ENCODE peak calls at places on chromosome 21, in four cellular contexts. A, O, T and U are unnamed samples.
A peak's percentile ranks its signal among the peaks of the same experiment; 100 is the strongest.

GRCh38 chr21:15976807-15977206 is 247.0 kb downstream of the USP25 start:
- DNase-seq in O (no peak), T (no peak), A (no peak), U (no peak)

GRCh38 chr21:44568261-44568660 is 5.3 kb upstream of the KRTAP10-4 start:
- DNase-seq in T (no peak), A (no peak), O (no peak), U (no peak)

GRCh38 chr21:27741736-27742135 is 774.8 kb upstream of the ADAMTS5 start:
- DNase-seq in A (no peak), O (no peak), T (no peak), U (no peak)

GRCh38 chr21:17238468-17238867 is 274.4 kb upstream of the CXADR start:
- DNase-seq in A (no peak), T (no peak), O (no peak), U (no peak)

GRCh38 chr21:43590220-43590619 is 69.1 kb downstream of the HSF2BP start:
- DNase-seq in A (no peak), O (no peak), T (no peak), U (no peak)

GRCh38 chr21:33479679-33480480 is at the start of gene TMEM50B:
- DNase-seq in T (peak; percentile 84), O (peak; percentile 96), A (peak; percentile 97), U (peak; percentile 96)

GRCh38 chr21:31781737-31782136 is 49.8 kb upstream of the SCAF4 start:
- DNase-seq in O (peak; percentile 51), T (peak; percentile 85), A (peak; percentile 57), U (no peak)

GRCh38 chr21:44986471-44987291 is 46.9 kb downstream of the SLX9 start:
- DNase-seq in A (no peak), T (no peak), O (no peak), U (no peak)

GRCh38 chr21:34192646-34193285 is 119.4 kb downstream of the MRPS6 start:
- DNase-seq in A (no peak), T (no peak), O (no peak), U (no peak)

GRCh38 chr21:37232274-37233018 is 34.7 kb downstream of the VPS26C start:
- DNase-seq in T (no peak), A (no peak), O (no peak), U (no peak)

GRCh38 chr21:24197956-24198355 is 1409.3 kb downstream of the MRPL39 start:
- DNase-seq in O (no peak), A (no peak), T (no peak), U (no peak)

GRCh38 chr21:36874665-36875064 is 91.8 kb downstream of the HLCS start:
- DNase-seq in O (no peak), T (no peak), A (no peak), U (no peak)

GRCh38 chr21:36543924-36544323 is 64.0 kb upstream of the CLDN14 start:
- DNase-seq in A (no peak), T (no peak), O (no peak), U (no peak)

GRCh38 chr21:20388400-20388799 is 609.8 kb upstream of the NCAM2 start:
- DNase-seq in O (no peak), A (no peak), T (no peak), U (no peak)

GRCh38 chr21:29372063-29372802 is 73.5 kb downstream of the BACH1 start:
- DNase-seq in A (peak; percentile 71), T (peak; percentile 92), O (peak; percentile 66), U (no peak)

GRCh38 chr21:32088471-32088870 is 190.4 kb downstream of the MIS18A start:
- DNase-seq in O (no peak), T (no peak), A (no peak), U (no peak)

GRCh38 chr21:18147678-18148077 is 97.0 kb upstream of the CHODL start:
- DNase-seq in O (no peak), A (no peak), T (no peak), U (no peak)

GRCh38 chr21:17612023-17612564 is 607 bp downstream of the BTG3 start:
- DNase-seq in O (peak; percentile 16), A (peak; percentile 54), T (peak; percentile 23), U (peak; percentile 76)

GRCh38 chr21:42505090-42505726 is 8.4 kb upstream of the SLC37A1 start:
- DNase-seq in A (peak; percentile 9), O (no peak), T (no peak), U (no peak)

GRCh38 chr21:32112194-32112593 is 166.7 kb downstream of the MIS18A start:
- DNase-seq in A (no peak), T (no peak), O (no peak), U (no peak)

GRCh38 chr21:31471865-31472264 is 127.8 kb upstream of the TIAM1 start:
- DNase-seq in A (no peak), T (no peak), O (no peak), U (no peak)

GRCh38 chr21:16541366-16541765 is 811.6 kb downstream of the USP25 start:
- DNase-seq in T (no peak), A (no peak), O (no peak), U (no peak)

GRCh38 chr21:42939581-42940413 is 14.4 kb upstream of the ERVH48-1 start:
- DNase-seq in A (peak; percentile 93), O (peak; percentile 80), T (peak; percentile 86), U (peak; percentile 91)

GRCh38 chr21:29604096-29604495 is 305.4 kb downstream of the BACH1 start:
- DNase-seq in T (no peak), A (no peak), O (no peak), U (no peak)

GRCh38 chr21:34894401-34894800 is 154.7 kb downstream of the RUNX1 start:
- DNase-seq in T (no peak), A (no peak), O (no peak), U (no peak)

GRCh38 chr21:31198575-31198974 is 145.5 kb downstream of the TIAM1 start:
- DNase-seq in T (peak; percentile 37), A (no peak), O (no peak), U (no peak)

GRCh38 chr21:37348664-37349063 is 17.9 kb upstream of the DYRK1A start:
- DNase-seq in T (no peak), O (no peak), A (no peak), U (no peak)

GRCh38 chr21:16084776-16085364 is 355.1 kb downstream of the USP25 start:
- DNase-seq in A (peak; percentile 26), T (peak; percentile 45), O (peak; percentile 46), U (peak; percentile 80)

GRCh38 chr21:31554511-31555022 is 104.9 kb upstream of the SOD1 start:
- DNase-seq in A (no peak), O (no peak), T (no peak), U (no peak)

GRCh38 chr21:29943885-29944284 is 4.1 kb upstream of the GRIK1 start:
- DNase-seq in T (no peak), O (no peak), A (no peak), U (no peak)

GRCh38 chr21:16912075-16912474 is 600.8 kb upstream of the CXADR start:
- DNase-seq in O (no peak), A (no peak), T (no peak), U (no peak)

GRCh38 chr21:45011911-45012660 is 62.3 kb upstream of the ADARB1 start:
- DNase-seq in T (no peak), A (no peak), O (no peak), U (peak; percentile 65)

GRCh38 chr21:42158846-42159245 is 60.1 kb upstream of the ABCG1 start:
- DNase-seq in O (no peak), A (no peak), T (no peak), U (peak; percentile 29)

GRCh38 chr21:28086861-28087581 is 905.7 kb downstream of the LTN1 start:
- DNase-seq in O (no peak), A (no peak), T (no peak), U (no peak)

DNA sequence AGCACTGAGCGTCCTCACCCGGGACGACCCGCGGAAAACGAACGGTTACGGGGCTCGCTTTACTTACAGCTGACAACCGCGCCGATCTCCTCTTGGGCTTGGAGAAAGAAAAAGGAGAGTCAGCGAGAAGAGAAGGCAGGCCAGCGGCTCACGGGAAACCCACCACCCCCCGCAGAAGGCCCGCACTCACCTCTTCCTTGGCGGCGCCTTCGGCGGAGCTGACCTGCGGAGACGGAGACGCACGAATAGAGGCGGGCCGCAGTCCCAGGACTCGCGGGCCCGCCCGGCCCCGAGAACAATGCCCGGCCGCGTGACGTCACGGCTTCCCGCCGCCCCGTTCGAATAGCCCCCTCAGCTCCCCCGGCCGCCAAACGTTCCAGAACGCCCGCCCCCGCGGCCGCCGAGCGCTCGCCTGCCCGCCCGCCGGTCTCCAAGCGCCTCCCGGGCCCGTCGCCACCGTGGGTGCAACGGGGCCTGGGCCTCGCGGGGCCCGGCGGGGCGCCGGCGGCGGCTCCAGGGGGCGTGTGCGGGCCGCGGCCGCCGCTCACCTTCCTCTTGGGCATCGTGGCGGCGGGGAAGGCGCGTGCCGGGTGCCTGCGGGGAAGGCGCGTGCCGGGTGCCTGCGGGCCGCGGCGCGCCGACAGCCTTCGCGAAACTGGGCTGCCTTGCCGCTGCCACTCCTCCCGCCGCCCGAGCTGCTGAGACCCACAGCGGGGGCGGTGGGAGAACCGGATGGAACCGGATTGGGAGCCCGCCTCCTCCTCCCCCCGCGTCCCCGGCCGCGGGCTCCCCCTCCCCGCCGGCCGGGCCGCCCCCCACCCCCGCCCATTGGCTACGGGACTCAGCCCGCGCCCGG is at the start of gene HMGN1:
- DNase-seq in A (peak; percentile 84), T (peak; percentile 70), O (peak; percentile 88), U (peak; percentile 87)
- TF ChIP-seq POLR2A in A (peak; percentile 55), T (peak; percentile 84), O (peak; percentile 31), U (peak; percentile 45)

GRCh38 chr21:26049803-26050202 is 120.8 kb downstream of the APP start:
- DNase-seq in T (no peak), A (no peak), O (no peak), U (no peak)
- H3K36me3 ChIP-seq in T (no peaks in the 10 kb centered on the region), A (peaks cover 26% of the 10 kb centered on the region), O (peaks cover 14% of the 10 kb centered on the region), U (peaks cover 37% of the 10 kb centered on the region)

DNA sequence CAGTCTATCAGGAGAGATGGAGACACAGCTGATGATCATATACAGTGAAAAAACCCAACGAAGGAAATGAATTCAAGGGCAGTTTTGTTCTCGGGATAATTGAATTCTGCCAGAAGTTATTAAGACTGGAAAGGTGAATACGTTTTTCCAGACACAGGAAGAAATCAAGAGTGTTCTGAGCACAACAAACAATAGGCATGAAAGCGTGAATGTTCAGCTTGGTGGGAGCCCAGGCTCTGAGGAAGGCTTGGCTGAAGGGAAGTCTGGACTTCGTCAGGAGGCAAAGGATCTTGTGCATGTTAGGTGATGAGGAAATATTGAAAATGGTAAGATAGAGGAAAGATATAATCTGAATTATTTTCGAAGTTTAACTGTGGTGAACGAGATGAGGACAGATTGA is 50.4 kb downstream of the CYYR1 start:
- DNase-seq in T (no peak), A (no peak), O (no peak), U (no peak)
- H3K4me3 ChIP-seq in T (no peak overlapping the region), A (no peak overlapping the region), O (no peak overlapping the region), U (no peak overlapping the region)

GRCh38 chr21:46458315-46459023 is at the start of gene DIP2A:
- DNase-seq in A (peak; percentile 96), O (peak; percentile 96), T (peak; percentile 84), U (peak; percentile 95)

GRCh38 chr21:46459356-46460112 is 843 bp downstream of the DIP2A start:
- DNase-seq in T (peak; percentile 36), O (peak; percentile 41), A (peak; percentile 67), U (peak; percentile 82)

GRCh38 chr21:46459024-46459355 is 299 bp downstream of the DIP2A start:
- DNase-seq in T (no peak), O (no peak), A (no peak), U (no peak)

GRCh38 chr21:46456750-46457149 is 1.9 kb upstream of the DIP2A start:
- DNase-seq in O (no peak), A (no peak), T (no peak), U (no peak)

DNA sequence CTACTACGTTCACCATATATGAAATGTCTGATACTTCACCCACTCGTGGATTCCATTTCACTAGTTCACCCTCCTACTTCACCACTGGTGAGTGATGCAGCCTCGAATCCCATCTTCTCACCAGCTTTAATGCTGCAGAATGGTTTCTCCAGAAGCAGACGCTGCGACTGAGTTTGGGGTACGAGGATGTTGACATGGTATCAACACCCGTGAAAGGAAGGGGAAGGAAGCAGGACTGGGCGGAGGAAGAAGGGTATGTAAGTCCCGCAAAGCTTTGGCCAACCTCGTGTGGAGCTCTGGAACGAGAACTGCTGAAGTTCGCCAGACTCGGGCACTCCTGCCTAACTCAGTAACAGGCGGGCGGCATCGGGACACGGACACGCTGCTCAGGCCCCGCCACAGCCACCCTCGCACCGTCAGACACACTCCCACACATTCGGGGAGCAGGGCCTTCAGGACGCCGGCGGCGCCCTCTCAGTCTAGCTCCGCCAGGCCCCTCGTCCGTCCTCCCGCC is 833 bp upstream of the DIP2A start:
- DNase-seq in O (peak; percentile 44), T (peak; percentile 22), A (peak; percentile 59), U (no peak)
- TF ChIP-seq POLR2A in O (no peak), T (no peak), A (no peak), U (no peak)